ENCODE peak calls at places on chromosome 2, in five cellular contexts. A is ELR, I is HL-60, R is ascending aorta, B is thoracic aorta. O is an unnamed sample.

GRCh38 chr2:28009732-28010131 is 119.2 kb downstream of the BABAM2 start:
- DNase-seq in A (no peak), I (no peak), R (no peak), B (no peak), O (no peak)

GRCh38 chr2:9373047-9373446 is 50.3 kb downstream of the ITGB1BP1 start:
- DNase-seq in A (no peak), I (no peak), R (no peak), B (no peak), O (no peak)

GRCh38 chr2:70094171-70094977 is 7.1 kb downstream of the PCBP1 start:
- DNase-seq in A (no peak), I (no peak), R (no peak), B (no peak), O (no peak)

GRCh38 chr2:3870997-3871396 is 167.6 kb downstream of the DCDC2C start:
- DNase-seq in A (no peak), I (no peak), R (no peak), B (no peak), O (no peak)

GRCh38 chr2:18527822-18528221 is 32.6 kb downstream of the RDH14 start:
- DNase-seq in A (no peak), I (no peak), R (no peak), B (no peak), O (no peak)

GRCh38 chr2:207938886-207939285 is 86.4 kb downstream of the PLEKHM3 start:
- DNase-seq in A (no peak), I (no peak), R (no peak), B (no peak), O (no peak)

GRCh38 chr2:220198911-220199310 is 571.5 kb downstream of the SLC4A3 start:
- DNase-seq in A (peak; percentile 89), I (no peak), R (no peak), B (no peak), O (peak; percentile 77)

GRCh38 chr2:36785179-36785795 is 88.8 kb downstream of the VIT start:
- DNase-seq in A (peak; percentile 62), I (peak; percentile 32), R (peak; percentile 69), B (no peak), O (peak; percentile 16)

GRCh38 chr2:114543106-114543806 is 100.8 kb downstream of the DPP10 start:
- DNase-seq in A (no peak), I (no peak), R (peak; percentile 67), B (no peak), O (no peak)

GRCh38 chr2:70977605-70978205 is 725 bp upstream of the ANKRD53 start:
- DNase-seq in A (peak; percentile 88), I (no peak), R (peak; percentile 92), B (peak; percentile 63), O (peak; percentile 47)

GRCh38 chr2:54227798-54228197 is 28.2 kb downstream of the TSPYL6 start:
- DNase-seq in A (no peak), I (no peak), R (no peak), B (no peak), O (no peak)

GRCh38 chr2:238180554-238180953 is 21.8 kb downstream of the ERFE start:
- DNase-seq in A (no peak), I (no peak), R (no peak), B (no peak), O (no peak)

GRCh38 chr2:23541453-23542334 is 156.7 kb downstream of the KLHL29 start:
- DNase-seq in A (no peak), I (no peak), R (no peak), B (no peak), O (no peak)